ENCODE peak calls at places on chromosomes 7 and 10, in six cellular contexts. C, D, Q, O, U and M are unnamed samples.

GRCh38 chr7:25256424-25256823 is 28.1 kb upstream of the NPVF start:
- DNase-seq in D (no peak), O (no peak), Q (no peak), U (no peak), C (no peak), M (no peak)

GRCh38 chr7:147509859-147510542 is 1080.6 kb upstream of the C7orf33 start:
- DNase-seq in D (no peak), U (no peak), O (no peak), C (no peak), Q (no peak), M (no peak)

GRCh38 chr10:32983333-32983909 is 25.4 kb upstream of the ITGB1 start:
- DNase-seq in C (no peak), Q (peak; percentile 96), U (no peak), D (no peak), O (no peak), M (no peak)

GRCh38 chr10:88150338-88150737 is 286.9 kb downstream of the PTEN start:
- DNase-seq in O (no peak), U (no peak), Q (peak; percentile 58), C (no peak), D (no peak), M (no peak)

GRCh38 chr10:117996709-117997108 is 50.0 kb downstream of the RAB11FIP2 start:
- DNase-seq in D (no peak), U (no peak), O (no peak), C (no peak), Q (no peak), M (no peak)

GRCh38 chr7:80481196-80481884 is 30.5 kb downstream of the GNAT3 start:
- DNase-seq in Q (no peak), U (no peak), C (no peak), O (no peak), D (no peak), M (no peak)

GRCh38 chr7:30135551-30136271 is 925 bp downstream of the MTURN start:
- DNase-seq in U (peak; percentile 81), O (peak; percentile 71), Q (peak; percentile 72), D (peak; percentile 46), C (peak; percentile 58), M (peak; percentile 44)

GRCh38 chr7:27962250-27962649 is 218.3 kb downstream of the JAZF1 start:
- DNase-seq in U (no peak), Q (peak; percentile 22), O (no peak), C (no peak), D (no peak), M (no peak)

GRCh38 chr10:60644436-60645130 is 133.7 kb upstream of the CDK1 start:
- DNase-seq in Q (no peak), O (no peak), D (no peak), C (no peak), U (no peak), M (no peak)

GRCh38 chr10:93199221-93199681 is 125.6 kb downstream of the CYP26A1 start:
- DNase-seq in O (peak; percentile 62), D (no peak), C (peak; percentile 68), U (peak; percentile 73), Q (peak; percentile 83), M (peak; percentile 46)
- H3K4me3 ChIP-seq in O (peak overlapping the region; percentile 35), D (no peak overlapping the region), C (peak overlapping the region; percentile 60), U (peak overlapping the region; percentile 43), Q (no peak overlapping the region), M (peak overlapping the region; percentile 15)

GRCh38 chr10:96647466-96647865 is 60.7 kb upstream of the TM9SF3 start:
- DNase-seq in D (no peak), U (no peak), O (no peak), C (no peak), Q (no peak), M (no peak)
- H3K27ac ChIP-seq in D (no peak overlapping the region), U (no peak overlapping the region), O (no peak overlapping the region), C (no peak overlapping the region), Q (no peak overlapping the region), M (no peak overlapping the region)

DNA sequence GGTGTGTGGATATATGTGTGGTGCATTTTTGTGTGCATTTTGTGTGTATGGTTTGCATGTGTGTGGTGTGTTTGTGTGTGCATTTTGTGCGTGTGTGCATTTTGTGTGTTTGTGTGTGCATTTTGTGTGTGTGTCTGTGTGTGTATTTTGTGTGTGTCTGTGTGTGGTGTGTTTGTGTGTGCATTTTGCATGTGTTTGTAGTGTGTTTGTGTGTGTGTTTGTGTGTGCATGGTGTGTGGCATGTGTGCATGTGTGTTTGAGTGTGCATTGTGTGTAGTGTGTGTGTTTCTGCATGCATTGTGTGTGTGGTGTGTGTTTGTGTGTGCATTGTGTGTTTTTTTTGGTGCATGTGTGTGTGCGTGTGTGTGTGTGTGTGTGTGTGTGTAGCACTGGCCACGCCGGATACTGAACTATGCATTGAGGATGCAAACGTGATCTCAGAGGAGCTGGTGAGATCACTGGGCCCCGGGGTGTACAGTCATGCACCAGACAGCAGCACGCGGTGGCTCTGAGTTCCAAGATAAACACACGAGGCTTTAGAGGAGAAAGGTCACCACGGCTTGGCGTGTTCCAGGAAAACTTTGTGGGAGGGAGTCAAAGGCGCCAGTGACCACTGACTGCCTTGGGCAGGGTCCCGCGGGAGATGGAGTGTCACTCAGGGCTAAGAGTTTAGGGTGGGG is 106.6 kb upstream of the SHH start:
- DNase-seq in U (no peak), O (peak; percentile 93), Q (peak; percentile 73), C (peak; percentile 20), D (no peak), M (no peak)
- H3K4me3 ChIP-seq in U (no peak overlapping the region), O (no peak overlapping the region), Q (no peak overlapping the region), C (no peak overlapping the region), D (no peak overlapping the region), M (no peak overlapping the region)

GRCh38 chr7:7099584-7100014 is 82.7 kb upstream of the C1GALT1 start:
- DNase-seq in C (peak; percentile 65), Q (peak; percentile 95), D (no peak), U (peak; percentile 59), O (peak; percentile 76), M (peak; percentile 80)
- H3K27ac ChIP-seq in C (peak overlapping the region; percentile 7), Q (peak overlapping the region; percentile 66), D (no peak overlapping the region), U (no peak overlapping the region), O (no peak overlapping the region), M (no peak overlapping the region)